ENCODE peak calls at places on chromosomes 11 and 22, in eight cellular contexts. S is Peyer's patch, Q is AG04450, V is AG09309, E is neural crest cell, C is tibial nerve, H is AG09319, Z is IMR-90. D is an unnamed sample.

GRCh38 chr22:39679652-39680051 is 109.1 kb downstream of the CACNA1I start:
- DNase-seq in S (no peak), Q (no peak), V (no peak), E (no peak), C (no peak), H (no peak), Z (no peak), D (no peak)

GRCh38 chr11:45402049-45402630 is 116.0 kb upstream of the SYT13 start:
- DNase-seq in S (no peak), Q (no peak), V (no peak), E (no peak), C (no peak), H (no peak), Z (no peak), D (no peak)

GRCh38 chr11:57513911-57514537 is 1.5 kb downstream of the SLC43A1 start:
- DNase-seq in S (peak), Q (no peak), V (no peak), E (peak), C (peak), H (no peak), Z (peak), D (peak)

GRCh38 chr11:117473692-117474091 is 146.0 kb downstream of the CEP164 start:
- DNase-seq in S (no peak), Q (no peak), V (no peak), E (no peak), C (no peak), H (no peak), Z (no peak), D (no peak)

GRCh38 chr11:69939551-69940245 is 120.5 kb upstream of the FGF3 start:
- DNase-seq in S (no peak), Q (no peak), V (no peak), E (no peak), C (no peak), H (no peak), Z (peak), D (no peak)

GRCh38 chr11:76186776-76187279 is 19.5 kb downstream of the WNT11 start:
- DNase-seq in S (no peak), Q (no peak), V (no peak), E (no peak), C (no peak), H (no peak), Z (no peak), D (no peak)

GRCh38 chr22:38870791-38871359 is 1.1 kb downstream of the CBX6 start:
- DNase-seq in S (peak), Q (no peak), V (no peak), E (no peak), C (no peak), H (no peak), Z (no peak), D (no peak)

GRCh38 chr22:42743501-42743991 is 22.9 kb upstream of the A4GALT start:
- DNase-seq in S (peak), Q (no peak), V (peak), E (no peak), C (peak), H (peak), Z (no peak), D (no peak)

GRCh38 chr11:130175898-130176297 is 16.3 kb downstream of the ST14 start:
- DNase-seq in S (no peak), Q (no peak), V (no peak), E (no peak), C (no peak), H (no peak), Z (no peak), D (no peak)
- TF ChIP-seq CTCF in S (no peak), Q (no peak), V (no peak), E (no peak), C (no peak), H (no peak), Z (no peak), D (no peak)

GRCh38 chr11:29634248-29634647 is 382.6 kb downstream of the KCNA4 start:
- DNase-seq in S (no peak), Q (no peak), V (no peak), E (no peak), C (no peak), H (no peak), Z (no peak), D (no peak)
- TF ChIP-seq CTCF in S (no peak), Q (peak), V (no peak), E (peak), C (no peak), H (no peak), Z (peak), D (peak)

GRCh38 chr11:125587480-125587879 is 5.2 kb upstream of the STT3A start:
- DNase-seq in S (no peak), Q (no peak), V (no peak), E (no peak), C (no peak), H (no peak), Z (no peak), D (no peak)

GRCh38 chr11:125585486-125585885 is 7.2 kb upstream of the STT3A start:
- DNase-seq in S (no peak), Q (no peak), V (no peak), E (no peak), C (no peak), H (no peak), Z (no peak), D (no peak)

GRCh38 chr11:125591659-125592304 is 870 bp upstream of the STT3A start:
- DNase-seq in S (peak), Q (no peak), V (no peak), E (peak), C (peak), H (no peak), Z (peak), D (peak)

GRCh38 chr11:125586618-125587017 is 6.0 kb upstream of the STT3A start:
- DNase-seq in S (no peak), Q (no peak), V (no peak), E (no peak), C (no peak), H (no peak), Z (no peak), D (no peak)

GRCh38 chr11:125588505-125588904 is 4.1 kb upstream of the STT3A start:
- DNase-seq in S (no peak), Q (no peak), V (no peak), E (no peak), C (no peak), H (no peak), Z (peak), D (no peak)
- TF ChIP-seq CTCF in S (no peak), Q (no peak), V (no peak), E (no peak), C (no peak), H (no peak), Z (no peak), D (no peak)

GRCh38 chr11:111465400-111465799 is 46.8 kb downstream of the BTG4 start:
- DNase-seq in S (no peak), Q (no peak), V (no peak), E (no peak), C (no peak), H (no peak), Z (peak), D (no peak)
- TF ChIP-seq CTCF in S (no peak), Q (no peak), V (no peak), E (no peak), C (no peak), H (no peak), Z (no peak), D (no peak)

DNA sequence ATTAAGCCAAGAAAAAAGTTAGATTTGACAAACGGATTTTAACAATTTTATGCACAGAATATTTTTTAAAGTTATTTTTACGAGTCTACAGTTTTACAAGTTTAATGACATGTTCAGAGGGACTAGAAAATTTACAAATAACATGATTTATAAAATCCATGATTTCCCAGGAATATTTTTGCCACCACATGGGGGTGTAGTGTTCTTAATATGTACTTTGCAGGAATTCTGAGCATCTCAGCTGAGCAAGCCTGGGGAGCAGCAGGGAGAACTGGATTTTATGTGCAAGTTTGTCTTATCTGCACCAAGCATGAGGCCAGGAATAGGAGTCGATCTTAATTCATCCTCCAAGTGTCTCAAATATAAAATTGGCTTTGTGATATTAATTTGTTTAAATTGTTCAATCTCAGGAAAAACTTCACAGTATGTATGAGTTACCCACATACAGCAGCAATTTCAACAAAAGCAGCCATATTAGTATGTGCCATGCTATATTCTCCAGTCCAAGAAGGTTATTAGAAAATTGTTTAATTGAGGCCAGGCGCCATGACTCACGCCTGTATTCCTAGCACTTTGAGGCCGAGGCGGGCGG is 826.3 kb downstream of the DLG2 start:
- DNase-seq in S (no peak), Q (peak), V (peak), E (no peak), C (no peak), H (peak), Z (peak), D (peak)
- TF ChIP-seq CTCF in S (no peak), Q (peak), V (peak), E (peak), C (no peak), H (peak), Z (peak), D (peak)

GRCh38 chr11:120632579-120632978 is 121.0 kb downstream of the GRIK4 start:
- DNase-seq in S (no peak), Q (no peak), V (no peak), E (no peak), C (no peak), H (no peak), Z (no peak), D (no peak)
- TF ChIP-seq CTCF in S (no peak), Q (peak), V (no peak), E (no peak), C (no peak), H (no peak), Z (no peak), D (peak)

D was measured in endothelial cell.